ENCODE peak calls at places on chromosome 2, in ten cellular contexts. One of them, this sample, is unnamed.

GRCh38 chr2:163255086-163255485 is 416.5 kb upstream of the KCNH7 start:
- DNase-seq in mammary epithelial cell: peak
- DNase-seq in foreskin fibroblast: no peak
- DNase-seq in astrocyte: peak
- DNase-seq in cardiac fibroblast: no peak
- DNase-seq in MM.1S: no peak
- DNase-seq in CD8-positive, alpha-beta T cell: no peak
- DNase-seq in body of pancreas: no peak
- DNase-seq in thyroid gland: no peak
- DNase-seq in epithelial cell of esophagus: no peak
- DNase-seq in this sample: no peak

GRCh38 chr2:54968561-54969218 is 81.6 kb downstream of the RTN4 start:
- DNase-seq in astrocyte: no peak
- DNase-seq in body of pancreas: no peak
- DNase-seq in epithelial cell of esophagus: no peak
- DNase-seq in thyroid gland: no peak
- DNase-seq in MM.1S: no peak
- DNase-seq in cardiac fibroblast: peak
- DNase-seq in mammary epithelial cell: no peak
- DNase-seq in CD8-positive, alpha-beta T cell: no peak
- DNase-seq in foreskin fibroblast: no peak
- DNase-seq in this sample: no peak

GRCh38 chr2:235577404-235578330 is 83.8 kb downstream of the AGAP1 start:
- DNase-seq in MM.1S: no peak
- DNase-seq in epithelial cell of esophagus: no peak
- DNase-seq in cardiac fibroblast: peak
- DNase-seq in foreskin fibroblast: peak
- DNase-seq in body of pancreas: no peak
- DNase-seq in thyroid gland: no peak
- DNase-seq in mammary epithelial cell: no peak
- DNase-seq in CD8-positive, alpha-beta T cell: no peak
- DNase-seq in astrocyte: peak
- DNase-seq in this sample: no peak

GRCh38 chr2:200829258-200829655 is 17.5 kb downstream of the BZW1 start:
- DNase-seq in mammary epithelial cell: no peak
- DNase-seq in CD8-positive, alpha-beta T cell: no peak
- DNase-seq in foreskin fibroblast: no peak
- DNase-seq in body of pancreas: no peak
- DNase-seq in epithelial cell of esophagus: no peak
- DNase-seq in thyroid gland: no peak
- DNase-seq in MM.1S: no peak
- DNase-seq in astrocyte: no peak
- DNase-seq in cardiac fibroblast: no peak
- DNase-seq in this sample: no peak

GRCh38 chr2:198135481-198135934 is 331.1 kb downstream of the PLCL1 start:
- DNase-seq in MM.1S: no peak
- DNase-seq in epithelial cell of esophagus: no peak
- DNase-seq in body of pancreas: no peak
- DNase-seq in foreskin fibroblast: no peak
- DNase-seq in thyroid gland: no peak
- DNase-seq in mammary epithelial cell: no peak
- DNase-seq in CD8-positive, alpha-beta T cell: no peak
- DNase-seq in cardiac fibroblast: peak
- DNase-seq in astrocyte: no peak
- DNase-seq in this sample: no peak

GRCh38 chr2:238170386-238171071 is 11.8 kb downstream of the ERFE start:
- DNase-seq in MM.1S: no peak
- DNase-seq in body of pancreas: no peak
- DNase-seq in astrocyte: no peak
- DNase-seq in cardiac fibroblast: peak
- DNase-seq in thyroid gland: no peak
- DNase-seq in foreskin fibroblast: no peak
- DNase-seq in epithelial cell of esophagus: no peak
- DNase-seq in mammary epithelial cell: no peak
- DNase-seq in CD8-positive, alpha-beta T cell: no peak
- DNase-seq in this sample: no peak

GRCh38 chr2:207133862-207134519 is 31.8 kb downstream of the KLF7 start:
- DNase-seq in foreskin fibroblast: peak
- DNase-seq in epithelial cell of esophagus: peak
- DNase-seq in CD8-positive, alpha-beta T cell: no peak
- DNase-seq in body of pancreas: no peak
- DNase-seq in MM.1S: peak
- DNase-seq in mammary epithelial cell: no peak
- DNase-seq in astrocyte: peak
- DNase-seq in thyroid gland: peak
- DNase-seq in cardiac fibroblast: peak
- DNase-seq in this sample: peak

GRCh38 chr2:37786854-37787253 is 115.4 kb upstream of the CDC42EP3 start:
- DNase-seq in CD8-positive, alpha-beta T cell: no peak
- DNase-seq in epithelial cell of esophagus: peak
- DNase-seq in thyroid gland: peak
- DNase-seq in mammary epithelial cell: peak
- DNase-seq in cardiac fibroblast: no peak
- DNase-seq in body of pancreas: peak
- DNase-seq in MM.1S: no peak
- DNase-seq in astrocyte: no peak
- DNase-seq in foreskin fibroblast: no peak
- DNase-seq in this sample: peak

GRCh38 chr2:108348816-108349570 is 28.8 kb upstream of the SULT1C4 start:
- DNase-seq in mammary epithelial cell: no peak
- DNase-seq in body of pancreas: no peak
- DNase-seq in CD8-positive, alpha-beta T cell: no peak
- DNase-seq in thyroid gland: no peak
- DNase-seq in foreskin fibroblast: no peak
- DNase-seq in epithelial cell of esophagus: no peak
- DNase-seq in astrocyte: no peak
- DNase-seq in MM.1S: no peak
- DNase-seq in cardiac fibroblast: no peak
- DNase-seq in this sample: no peak

GRCh38 chr2:233418761-233419625 is 64.7 kb downstream of the DGKD start:
- DNase-seq in MM.1S: peak
- DNase-seq in CD8-positive, alpha-beta T cell: peak
- DNase-seq in mammary epithelial cell: no peak
- DNase-seq in cardiac fibroblast: peak
- DNase-seq in body of pancreas: no peak
- DNase-seq in epithelial cell of esophagus: peak
- DNase-seq in foreskin fibroblast: no peak
- DNase-seq in astrocyte: peak
- DNase-seq in thyroid gland: peak
- DNase-seq in this sample: peak

GRCh38 chr2:39834426-39834825 is 55.4 kb upstream of the THUMPD2 start:
- DNase-seq in foreskin fibroblast: no peak
- DNase-seq in MM.1S: no peak
- DNase-seq in CD8-positive, alpha-beta T cell: no peak
- DNase-seq in cardiac fibroblast: no peak
- DNase-seq in mammary epithelial cell: no peak
- DNase-seq in astrocyte: no peak
- DNase-seq in thyroid gland: no peak
- DNase-seq in epithelial cell of esophagus: no peak
- DNase-seq in body of pancreas: no peak
- DNase-seq in this sample: no peak

GRCh38 chr2:39838589-39838988 is 59.5 kb upstream of the THUMPD2 start:
- DNase-seq in mammary epithelial cell: no peak
- DNase-seq in epithelial cell of esophagus: no peak
- DNase-seq in foreskin fibroblast: no peak
- DNase-seq in astrocyte: no peak
- DNase-seq in body of pancreas: no peak
- DNase-seq in MM.1S: no peak
- DNase-seq in CD8-positive, alpha-beta T cell: no peak
- DNase-seq in thyroid gland: no peak
- DNase-seq in cardiac fibroblast: no peak
- DNase-seq in this sample: no peak

GRCh38 chr2:39839261-39839848 is 60.3 kb upstream of the THUMPD2 start:
- DNase-seq in epithelial cell of esophagus: no peak
- DNase-seq in mammary epithelial cell: no peak
- DNase-seq in CD8-positive, alpha-beta T cell: no peak
- DNase-seq in cardiac fibroblast: no peak
- DNase-seq in foreskin fibroblast: no peak
- DNase-seq in body of pancreas: no peak
- DNase-seq in thyroid gland: no peak
- DNase-seq in MM.1S: peak
- DNase-seq in astrocyte: no peak
- DNase-seq in this sample: no peak

GRCh38 chr2:39836638-39837037 is 57.6 kb upstream of the THUMPD2 start:
- DNase-seq in thyroid gland: no peak
- DNase-seq in CD8-positive, alpha-beta T cell: no peak
- DNase-seq in cardiac fibroblast: no peak
- DNase-seq in foreskin fibroblast: no peak
- DNase-seq in mammary epithelial cell: no peak
- DNase-seq in astrocyte: no peak
- DNase-seq in MM.1S: no peak
- DNase-seq in epithelial cell of esophagus: no peak
- DNase-seq in body of pancreas: no peak
- DNase-seq in this sample: no peak

DNA sequence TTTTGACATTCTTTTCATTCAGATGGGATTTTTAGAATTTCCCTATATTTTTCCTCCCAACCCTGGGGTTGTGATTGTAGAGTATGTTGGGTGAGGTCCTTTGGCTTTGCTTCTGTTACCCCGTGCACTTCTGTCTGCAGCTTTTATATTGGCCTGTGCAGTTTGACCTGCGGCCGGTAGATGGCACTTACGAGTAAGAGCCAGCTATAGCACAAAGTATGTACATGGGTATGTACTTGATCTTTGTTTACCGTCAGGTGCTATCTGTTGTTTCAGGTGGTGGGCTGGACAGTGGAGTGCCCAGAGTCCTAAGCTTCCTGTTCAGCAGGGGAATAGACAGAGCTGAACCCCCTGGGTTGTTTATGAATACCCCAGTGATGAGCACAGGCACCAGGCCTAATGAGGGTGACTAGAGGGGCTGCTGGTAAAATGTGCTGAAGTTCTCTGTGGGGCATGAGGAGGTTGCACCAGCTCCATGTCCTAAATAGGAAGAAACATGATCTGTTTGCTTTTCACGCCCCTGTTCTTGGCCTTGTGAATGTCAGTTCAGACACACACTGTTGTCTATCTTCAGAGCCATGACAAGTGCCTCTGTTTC is 58.9 kb upstream of the THUMPD2 start:
- DNase-seq in thyroid gland: no peak
- DNase-seq in foreskin fibroblast: peak
- DNase-seq in astrocyte: peak
- DNase-seq in epithelial cell of esophagus: peak
- DNase-seq in MM.1S: peak
- DNase-seq in cardiac fibroblast: peak
- DNase-seq in body of pancreas: peak
- DNase-seq in mammary epithelial cell: peak
- DNase-seq in CD8-positive, alpha-beta T cell: no peak
- DNase-seq in this sample: peak
- TF ChIP-seq CTCF in thyroid gland: no peak
- TF ChIP-seq CTCF in foreskin fibroblast: peak
- TF ChIP-seq CTCF in astrocyte: peak
- TF ChIP-seq CTCF in epithelial cell of esophagus: peak
- TF ChIP-seq CTCF in MM.1S: peak
- TF ChIP-seq CTCF in cardiac fibroblast: peak
- TF ChIP-seq CTCF in body of pancreas: peak
- TF ChIP-seq CTCF in mammary epithelial cell: peak
- TF ChIP-seq CTCF in CD8-positive, alpha-beta T cell: no peak
- TF ChIP-seq CTCF in this sample: peak

DNA sequence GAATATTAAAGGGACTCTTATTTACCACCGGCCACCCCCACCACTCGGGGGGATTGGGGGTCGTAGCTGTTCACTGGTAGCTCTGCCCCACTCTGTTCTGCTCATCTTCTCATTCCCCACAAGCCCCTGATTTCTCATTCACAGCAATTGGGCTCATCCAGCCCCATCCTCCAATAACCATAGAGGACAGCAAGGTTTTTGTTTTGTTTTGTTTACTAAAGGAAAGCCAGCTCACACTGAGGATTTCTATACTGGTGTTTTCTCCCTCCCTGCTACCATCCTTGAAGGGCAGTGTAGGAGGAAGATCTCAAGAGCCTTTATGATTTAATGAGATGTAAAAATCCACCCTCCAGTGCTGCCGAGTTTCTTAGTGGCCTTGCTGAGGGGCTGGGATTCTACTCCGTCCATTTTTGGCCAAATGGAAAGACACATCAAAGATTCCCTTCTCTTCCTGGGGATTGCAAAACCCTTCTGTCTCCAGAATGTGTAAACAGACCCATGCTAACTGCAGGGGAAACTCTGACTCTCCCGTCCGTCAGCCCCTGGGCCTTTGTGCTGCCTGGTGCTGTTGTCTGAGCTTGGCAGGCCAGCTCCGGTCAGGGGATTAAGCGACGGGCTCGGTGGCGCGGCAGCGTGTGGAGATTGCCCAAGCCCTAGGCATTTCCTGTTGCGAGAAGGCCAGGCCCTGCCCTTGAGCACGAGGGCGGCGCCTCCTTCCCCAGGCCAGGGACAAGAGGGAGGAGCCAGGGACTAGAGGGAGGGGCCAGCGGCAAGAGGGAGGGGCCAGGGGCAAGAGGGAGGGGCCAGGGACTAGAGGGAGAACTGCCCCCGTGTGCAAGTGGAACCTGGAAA is 165.0 kb downstream of the ANTXR1 start:
- DNase-seq in body of pancreas: peak
- DNase-seq in epithelial cell of esophagus: peak
- DNase-seq in cardiac fibroblast: peak
- DNase-seq in CD8-positive, alpha-beta T cell: no peak
- DNase-seq in MM.1S: no peak
- DNase-seq in thyroid gland: peak
- DNase-seq in mammary epithelial cell: peak
- DNase-seq in astrocyte: peak
- DNase-seq in foreskin fibroblast: peak
- DNase-seq in this sample: peak
- H3K4me3 ChIP-seq in body of pancreas: no peak
- H3K4me3 ChIP-seq in epithelial cell of esophagus: no peak
- H3K4me3 ChIP-seq in cardiac fibroblast: no peak
- H3K4me3 ChIP-seq in CD8-positive, alpha-beta T cell: no peak
- H3K4me3 ChIP-seq in MM.1S: no peak
- H3K4me3 ChIP-seq in thyroid gland: no peak
- H3K4me3 ChIP-seq in mammary epithelial cell: no peak
- H3K4me3 ChIP-seq in astrocyte: peak
- H3K4me3 ChIP-seq in foreskin fibroblast: peak
- H3K4me3 ChIP-seq in this sample: no peak

GRCh38 chr2:112216158-112216557 is 38.7 kb downstream of the ZC3H8 start:
- DNase-seq in MM.1S: no peak
- DNase-seq in astrocyte: peak
- DNase-seq in epithelial cell of esophagus: peak
- DNase-seq in body of pancreas: no peak
- DNase-seq in CD8-positive, alpha-beta T cell: no peak
- DNase-seq in foreskin fibroblast: no peak
- DNase-seq in cardiac fibroblast: peak
- DNase-seq in thyroid gland: no peak
- DNase-seq in mammary epithelial cell: no peak
- DNase-seq in this sample: peak
- TF ChIP-seq CTCF in MM.1S: no peak
- TF ChIP-seq CTCF in astrocyte: no peak
- TF ChIP-seq CTCF in epithelial cell of esophagus: peak
- TF ChIP-seq CTCF in body of pancreas: no peak
- TF ChIP-seq CTCF in CD8-positive, alpha-beta T cell: no peak
- TF ChIP-seq CTCF in foreskin fibroblast: peak
- TF ChIP-seq CTCF in cardiac fibroblast: peak
- TF ChIP-seq CTCF in thyroid gland: no peak
- TF ChIP-seq CTCF in mammary epithelial cell: peak
- TF ChIP-seq CTCF in this sample: peak

DNA sequence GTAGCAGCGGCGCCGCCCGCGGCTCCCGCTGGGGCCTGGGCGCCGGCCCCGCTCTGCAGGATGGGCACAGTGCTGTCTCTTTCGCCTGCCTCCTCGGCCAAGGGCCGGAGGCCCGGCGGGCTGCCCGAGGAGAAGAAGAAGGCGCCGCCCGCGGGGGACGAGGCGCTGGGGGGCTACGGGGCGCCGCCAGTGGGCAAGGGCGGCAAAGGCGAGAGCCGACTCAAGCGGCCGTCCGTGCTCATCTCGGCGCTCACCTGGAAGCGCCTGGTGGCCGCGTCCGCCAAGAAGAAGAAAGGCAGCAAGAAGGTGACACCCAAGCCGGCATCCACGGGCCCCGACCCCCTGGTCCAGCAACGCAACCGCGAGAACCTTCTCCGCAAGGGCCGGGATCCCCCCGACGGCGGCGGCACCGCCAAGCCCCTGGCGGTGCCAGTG is 312 bp downstream of the CDK5R2 start:
- DNase-seq in astrocyte: no peak
- DNase-seq in epithelial cell of esophagus: no peak
- DNase-seq in foreskin fibroblast: no peak
- DNase-seq in mammary epithelial cell: no peak
- DNase-seq in CD8-positive, alpha-beta T cell: no peak
- DNase-seq in thyroid gland: no peak
- DNase-seq in body of pancreas: no peak
- DNase-seq in MM.1S: no peak
- DNase-seq in cardiac fibroblast: no peak
- DNase-seq in this sample: no peak
- H3K4me3 ChIP-seq in astrocyte: peak
- H3K4me3 ChIP-seq in epithelial cell of esophagus: no peak
- H3K4me3 ChIP-seq in foreskin fibroblast: no peak
- H3K4me3 ChIP-seq in mammary epithelial cell: peak
- H3K4me3 ChIP-seq in CD8-positive, alpha-beta T cell: no peak
- H3K4me3 ChIP-seq in thyroid gland: peak
- H3K4me3 ChIP-seq in body of pancreas: no peak
- H3K4me3 ChIP-seq in MM.1S: peak
- H3K4me3 ChIP-seq in cardiac fibroblast: peak
- H3K4me3 ChIP-seq in this sample: peak